ENCODE peak calls at places on chromosomes 4 and X, in six cellular contexts. L is OCI-LY7, J is GM23338, B is GM23248, E is MM.1S, H is hepatocyte. V is an unnamed sample.

GRCh38 chr4:182576609-182577289 is 333.5 kb downstream of the TENM3 start:
- DNase-seq in H (peak), B (no peak), E (no peak), J (peak), L (no peak), V (no peak)

GRCh38 chrX:1480082-1480785 is 27.5 kb upstream of the ASMTL start:
- DNase-seq in E (no peak), L (no peak), B (no peak), J (no peak), H (no peak), V (no peak)

GRCh38 chr4:65046496-65047101 is 623.7 kb downstream of the EPHA5 start:
- DNase-seq in E (no peak), B (no peak), H (peak), L (no peak), J (no peak), V (no peak)

GRCh38 chrX:30156880-30157560 is 58.3 kb upstream of the MAGEB2 start:
- DNase-seq in E (no peak), J (no peak), L (no peak), H (no peak), B (no peak), V (no peak)

GRCh38 chr4:41572414-41572986 is 34.5 kb downstream of the LIMCH1 start:
- DNase-seq in B (peak), E (no peak), J (no peak), L (no peak), H (no peak), V (no peak)

GRCh38 chrX:88830113-88830512 is 83.1 kb downstream of the CPXCR1 start:
- DNase-seq in L (no peak), B (no peak), J (no peak), E (no peak), H (no peak), V (no peak)

GRCh38 chrX:125205084-125205917 is 114.4 kb upstream of the TEX13C start:
- DNase-seq in H (peak), J (peak), E (no peak), B (peak), L (no peak), V (no peak)

GRCh38 chrX:154710309-154710708 is 40.6 kb downstream of the GAB3 start:
- DNase-seq in B (no peak), L (no peak), J (peak), H (no peak), E (no peak), V (no peak)

GRCh38 chr4:165945991-165946390 is 73.0 kb downstream of the TLL1 start:
- DNase-seq in J (no peak), H (no peak), L (no peak), B (no peak), E (no peak), V (no peak)

GRCh38 chr4:142110136-142110535 is 473.8 kb downstream of the IL15 start:
- DNase-seq in B (no peak), E (no peak), L (no peak), H (no peak), J (no peak), V (no peak)

GRCh38 chr4:112648263-112649054 is 11.5 kb downstream of the LARP7 start:
- DNase-seq in B (no peak), L (no peak), E (no peak), J (peak), H (no peak), V (no peak)

GRCh38 chr4:83810428-83810827 is 274.5 kb downstream of the GPAT3 start:
- DNase-seq in J (no peak), E (no peak), H (no peak), L (no peak), B (peak), V (no peak)

GRCh38 chr4:54231419-54232150 is 2.5 kb downstream of the PDGFRA start:
- DNase-seq in L (no peak), J (peak), B (peak), H (peak), E (no peak), V (no peak)

GRCh38 chr4:143186634-143187033 is 1.9 kb downstream of the USP38 start:
- DNase-seq in J (peak), B (peak), E (peak), H (peak), L (peak), V (no peak)

GRCh38 chrX:10450229-10450958 is 170.0 kb downstream of the MID1 start:
- DNase-seq in H (no peak), B (peak), L (no peak), E (no peak), J (no peak), V (no peak)

GRCh38 chr4:81165853-81166430 is 49.1 kb downstream of the PRKG2 start:
- DNase-seq in E (no peak), L (no peak), J (no peak), B (peak), H (no peak), V (no peak)

GRCh38 chrX:103839404-103839803 is 7.3 kb upstream of the RAB9B start:
- DNase-seq in B (peak), H (no peak), L (no peak), J (no peak), E (no peak), V (no peak)

GRCh38 chr4:2260336-2261109 is 1.4 kb downstream of the MXD4 start:
- DNase-seq in H (no peak), B (peak), J (no peak), L (no peak), E (no peak), V (no peak)

GRCh38 chr4:139684351-139684750 is 18.7 kb downstream of the MGST2 start:
- DNase-seq in B (peak), J (no peak), L (no peak), H (no peak), E (no peak), V (no peak)

GRCh38 chr4:124321370-124321769 is 391.2 kb downstream of the ANKRD50 start:
- DNase-seq in E (no peak), H (no peak), J (peak), L (no peak), B (peak), V (no peak)

GRCh38 chr4:38150766-38151165 is 190.6 kb downstream of the PTTG2 start:
- DNase-seq in H (no peak), B (peak), J (no peak), E (no peak), L (no peak), V (no peak)

GRCh38 chrX:2699959-2700358 is 8.9 kb downstream of the CD99 start:
- DNase-seq in E (no peak), B (no peak), L (no peak), J (no peak), H (no peak), V (no peak)
- TF ChIP-seq EZH2phosphoT487 in E (no peak), B (no peak), L (no peak), J (no peak), H (no peak), V (no peak)

GRCh38 chrX:43552703-43553102 is 103.4 kb upstream of the MAOA start:
- DNase-seq in H (no peak), B (no peak), L (no peak), J (no peak), E (no peak), V (no peak)
- TF ChIP-seq EZH2phosphoT487 in H (no peak), B (no peak), L (no peak), J (no peak), E (no peak), V (no peak)

GRCh38 chr4:108398836-108399235 is 221.5 kb upstream of the RPL34 start:
- DNase-seq in L (no peak), H (no peak), J (no peak), E (no peak), B (no peak), V (no peak)
- TF ChIP-seq EZH2phosphoT487 in L (no peak), H (no peak), J (no peak), E (no peak), B (no peak), V (no peak)

DNA sequence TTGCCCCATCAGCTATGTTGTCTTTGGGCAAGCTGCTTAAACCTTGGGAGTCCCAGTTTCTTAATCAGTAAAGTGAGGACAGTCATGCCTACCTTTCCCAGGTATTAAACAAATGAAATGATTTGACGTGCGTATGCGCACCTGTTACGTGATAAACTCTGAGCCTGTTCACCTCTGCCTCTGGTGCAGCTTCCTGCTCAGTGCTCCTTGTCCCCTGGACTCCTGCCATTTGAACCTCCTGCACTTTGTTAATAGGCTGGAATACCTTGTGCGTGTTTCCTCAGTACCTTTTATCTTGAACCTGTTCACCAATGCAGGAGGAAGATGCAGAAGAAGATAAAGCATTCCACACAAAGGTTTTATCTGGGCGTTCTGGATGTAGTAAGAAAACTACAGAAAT is 211.9 kb downstream of the CEP135 start:
- DNase-seq in J (no peak), L (no peak), B (no peak), H (no peak), E (no peak), V (no peak)
- TF ChIP-seq EZH2phosphoT487 in J (no peak), L (no peak), B (no peak), H (no peak), E (no peak), V (no peak)

GRCh38 chr4:120005527-120005926 is 61.1 kb downstream of the MAD2L1 start:
- DNase-seq in E (no peak), L (no peak), J (no peak), H (no peak), B (no peak), V (no peak)

GRCh38 chr4:120008957-120009356 is 57.7 kb downstream of the MAD2L1 start:
- DNase-seq in J (no peak), L (no peak), B (no peak), H (no peak), E (no peak), V (no peak)

GRCh38 chr4:120008075-120008474 is 58.6 kb downstream of the MAD2L1 start:
- DNase-seq in H (no peak), B (peak), E (no peak), L (no peak), J (no peak), V (no peak)

GRCh38 chr4:120007171-120007894 is 59.3 kb downstream of the MAD2L1 start:
- DNase-seq in L (no peak), B (peak), H (peak), E (no peak), J (no peak), V (no peak)

GRCh38 chr4:120009731-120010130 is 56.9 kb downstream of the MAD2L1 start:
- DNase-seq in E (no peak), J (no peak), L (no peak), B (peak), H (peak), V (no peak)
- TF ChIP-seq EZH2phosphoT487 in E (no peak), J (no peak), L (no peak), B (no peak), H (no peak), V (no peak)

GRCh38 chr4:126451237-126451885 is 1136.6 kb downstream of the FAT4 start:
- DNase-seq in J (no peak), E (no peak), B (peak), H (no peak), L (no peak), V (no peak)
- TF ChIP-seq EZH2phosphoT487 in J (no peak), E (no peak), B (no peak), H (no peak), L (no peak), V (no peak)

GRCh38 chr4:77996076-77996475 is 61.0 kb upstream of the FRAS1 start:
- DNase-seq in H (no peak), J (no peak), E (no peak), L (no peak), B (no peak), V (no peak)

GRCh38 chr4:77994194-77994721 is 62.9 kb upstream of the FRAS1 start:
- DNase-seq in E (peak), J (peak), H (peak), L (peak), B (peak), V (peak)

GRCh38 chr4:77990904-77991358 is 66.2 kb upstream of the FRAS1 start:
- DNase-seq in E (no peak), L (no peak), H (no peak), B (peak), J (no peak), V (no peak)

GRCh38 chr4:77989986-77990385 is 67.1 kb upstream of the FRAS1 start:
- DNase-seq in E (no peak), L (peak), B (no peak), J (no peak), H (no peak), V (no peak)

GRCh38 chr4:77990456-77990855 is 66.7 kb upstream of the FRAS1 start:
- DNase-seq in L (no peak), J (no peak), H (no peak), B (peak), E (no peak), V (no peak)
- TF ChIP-seq EZH2phosphoT487 in L (no peak), J (no peak), H (no peak), B (no peak), E (no peak), V (no peak)

GRCh38 chrX:40094900-40095587 is 2.7 kb downstream of the BCOR start:
- DNase-seq in E (no peak), J (no peak), B (peak), H (no peak), L (no peak), V (no peak)

GRCh38 chrX:40097492-40098263 is at the start of gene BCOR:
- DNase-seq in J (peak), E (peak), B (peak), L (peak), H (peak), V (no peak)

GRCh38 chrX:40095588-40096394 is 2.0 kb downstream of the BCOR start:
- DNase-seq in J (no peak), E (peak), L (peak), H (peak), B (peak), V (no peak)

GRCh38 chrX:40097101-40097491 is 662 bp downstream of the BCOR start:
- DNase-seq in J (no peak), L (no peak), H (no peak), B (peak), E (no peak), V (no peak)

GRCh38 chrX:40096395-40097091 is 1.2 kb downstream of the BCOR start:
- DNase-seq in E (peak), B (peak), L (peak), J (no peak), H (peak), V (no peak)
- TF ChIP-seq EZH2phosphoT487 in E (no peak), B (no peak), L (no peak), J (no peak), H (no peak), V (no peak)

GRCh38 chr4:183747931-183748664 is 89.0 kb downstream of the TRAPPC11 start:
- DNase-seq in H (no peak), J (no peak), L (no peak), E (no peak), B (no peak), V (no peak)

GRCh38 chr4:183747380-183747779 is 88.3 kb downstream of the TRAPPC11 start:
- DNase-seq in H (no peak), J (no peak), L (no peak), E (no peak), B (no peak), V (no peak)

GRCh38 chr4:183751081-183751480 is 92.0 kb downstream of the TRAPPC11 start:
- DNase-seq in L (no peak), H (no peak), E (no peak), J (no peak), B (no peak), V (no peak)

DNA sequence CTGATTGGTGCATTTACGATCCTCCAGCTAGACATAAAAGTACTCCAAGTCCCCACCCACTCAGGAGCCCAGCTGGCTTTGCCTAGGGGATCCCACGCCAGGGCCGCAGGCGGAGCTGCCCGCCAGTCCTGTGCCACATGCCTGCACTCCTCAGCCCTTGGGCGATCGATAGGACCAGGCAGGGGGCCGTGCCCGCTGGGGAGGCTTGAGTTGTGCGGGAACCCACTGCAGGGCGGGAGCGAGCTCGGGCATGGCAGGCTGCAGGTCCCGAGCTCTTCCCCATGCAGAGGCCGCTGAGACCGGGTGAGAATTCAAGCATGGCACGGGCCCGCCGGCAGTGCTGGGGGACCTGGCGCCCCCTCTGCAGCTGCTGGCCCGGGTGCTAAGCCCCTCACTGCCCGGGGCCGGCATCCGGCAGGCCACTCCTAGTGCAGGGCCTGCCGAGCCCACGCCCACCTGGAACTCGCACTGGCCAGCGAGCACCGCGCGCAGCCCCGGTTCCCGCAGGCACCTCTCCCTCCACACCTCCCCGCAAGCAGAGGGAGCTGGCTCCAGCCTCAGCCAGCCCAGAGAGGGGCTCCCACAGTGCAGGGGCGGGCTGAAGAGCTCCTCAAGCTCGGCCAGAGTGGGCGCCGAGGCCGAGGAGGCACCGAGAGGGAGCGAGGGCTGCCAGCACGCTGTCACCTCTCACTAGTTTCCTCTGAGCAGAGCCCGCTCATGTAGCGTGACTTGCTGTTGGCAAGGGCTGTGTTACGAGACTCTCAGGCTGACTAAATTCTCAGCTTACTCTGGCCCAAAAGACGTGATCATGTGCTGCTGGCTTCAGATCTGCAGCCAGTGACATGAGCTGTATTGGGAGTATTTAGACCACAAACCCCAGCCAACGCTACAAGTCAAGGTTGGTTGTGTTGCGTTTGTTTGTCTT is 87.5 kb downstream of the TRAPPC11 start:
- DNase-seq in J (no peak), H (no peak), B (peak), L (no peak), E (no peak), V (no peak)
- TF ChIP-seq EZH2phosphoT487 in J (no peak), H (no peak), B (no peak), L (no peak), E (no peak), V (no peak)

GRCh38 chrX:8607326-8607725 is 124.6 kb downstream of the ANOS1 start:
- DNase-seq in H (no peak), B (peak), J (no peak), L (no peak), E (no peak), V (no peak)
- TF ChIP-seq EZH2phosphoT487 in H (no peak), B (no peak), J (no peak), L (no peak), E (no peak), V (no peak)

V was measured in HCT116.